ENCODE peak calls at places on chromosomes 6 and 20, in nine cellular contexts. Q is pancreas; Z is effector memory CD4-positive, alpha-beta T cell; W is suprapubic skin; B is fibroblast of lung; J is mammary epithelial cell; F is brain microvascular endothelial cell; I is Karpas-422; R is Panc1. N is an unnamed sample.
A peak's percentile ranks its signal among the peaks of the same experiment; 100 is the strongest.

GRCh38 chr20:56595746-56596478 is 33.2 kb upstream of the TFAP2C start:
- DNase-seq in Q (no peak), J (no peak), I (no peak), B (no peak), W (no peak), R (no peak), Z (no peak), F (no peak), N (no peak)

GRCh38 chr6:157714153-157714490 is 108.9 kb upstream of the SNX9 start:
- DNase-seq in B (peak; percentile 80), Z (no peak), W (no peak), J (no peak), I (no peak), Q (no peak), F (no peak), R (no peak), N (no peak)

GRCh38 chr6:142543576-142543975 is 241.8 kb downstream of the ADGRG6 start:
- DNase-seq in R (no peak), I (no peak), B (no peak), Z (no peak), J (no peak), W (no peak), F (no peak), Q (no peak), N (no peak)

GRCh38 chr6:127937102-127937501 is 36.2 kb upstream of the THEMIS start:
- DNase-seq in R (no peak), I (no peak), W (no peak), F (peak; percentile 8), Z (no peak), J (no peak), Q (no peak), B (no peak), N (no peak)

GRCh38 chr6:140566706-140567330 is 1192.4 kb upstream of the CITED2 start:
- DNase-seq in B (peak; percentile 82), J (peak; percentile 55), Q (no peak), W (no peak), I (no peak), F (peak; percentile 50), Z (no peak), R (no peak), N (no peak)

GRCh38 chr6:51934098-51934497 is 153.3 kb downstream of the PKHD1 start:
- DNase-seq in Z (no peak), W (no peak), R (no peak), F (no peak), Q (no peak), J (no peak), I (peak; percentile 61), B (no peak), N (no peak)

GRCh38 chr6:40395698-40396076 is 191.5 kb downstream of the LRFN2 start:
- DNase-seq in R (no peak), Q (no peak), B (no peak), Z (no peak), J (no peak), W (no peak), I (no peak), F (no peak), N (no peak)

GRCh38 chr6:79269877-79270276 is 35.4 kb upstream of the HMGN3 start:
- DNase-seq in Q (no peak), J (peak; percentile 66), I (no peak), R (no peak), Z (no peak), W (no peak), B (peak; percentile 82), F (peak; percentile 98), N (peak; percentile 57)

GRCh38 chr6:168320661-168321060 is 1.1 kb upstream of the DACT2 start:
- DNase-seq in I (no peak), R (no peak), J (no peak), B (no peak), Q (no peak), Z (no peak), F (no peak), W (no peak), N (no peak)

GRCh38 chr6:20441236-20441635 is 39.6 kb downstream of the E2F3 start:
- DNase-seq in Q (no peak), J (no peak), W (no peak), R (no peak), Z (no peak), I (no peak), F (no peak), B (no peak), N (no peak)

GRCh38 chr20:30168025-30168799 is 1089.3 kb upstream of the DEFB115 start:
- DNase-seq in B (no peak), W (peak; percentile 51), Q (peak; percentile 61), R (no peak), I (no peak), F (no peak), Z (peak; percentile 10), J (no peak), N (no peak)

GRCh38 chr6:346389-347030 is 45.0 kb upstream of the IRF4 start:
- DNase-seq in Q (no peak), B (peak; percentile 79), F (peak; percentile 24), I (no peak), W (no peak), Z (no peak), R (no peak), J (no peak), N (no peak)

GRCh38 chr6:453152-453551 is 61.6 kb downstream of the IRF4 start:
- DNase-seq in J (no peak), W (peak; percentile 91), Q (no peak), R (no peak), F (no peak), Z (no peak), B (no peak), I (no peak), N (no peak)

GRCh38 chr6:80725156-80725930 is 618.9 kb downstream of the BCKDHB start:
- DNase-seq in Q (no peak), J (no peak), W (no peak), R (no peak), Z (no peak), I (no peak), B (peak; percentile 20), F (no peak), N (no peak)

GRCh38 chr6:165662041-165662491 is 975 bp downstream of the PDE10A start:
- DNase-seq in F (peak; percentile 29), Q (no peak), W (no peak), I (no peak), B (peak; percentile 14), Z (no peak), J (no peak), R (no peak), N (no peak)

GRCh38 chr6:141764388-141764787 is 368.3 kb upstream of the GJE1 start:
- DNase-seq in F (no peak), B (no peak), Q (no peak), R (no peak), I (no peak), W (no peak), Z (no peak), J (no peak), N (no peak)

DNA sequence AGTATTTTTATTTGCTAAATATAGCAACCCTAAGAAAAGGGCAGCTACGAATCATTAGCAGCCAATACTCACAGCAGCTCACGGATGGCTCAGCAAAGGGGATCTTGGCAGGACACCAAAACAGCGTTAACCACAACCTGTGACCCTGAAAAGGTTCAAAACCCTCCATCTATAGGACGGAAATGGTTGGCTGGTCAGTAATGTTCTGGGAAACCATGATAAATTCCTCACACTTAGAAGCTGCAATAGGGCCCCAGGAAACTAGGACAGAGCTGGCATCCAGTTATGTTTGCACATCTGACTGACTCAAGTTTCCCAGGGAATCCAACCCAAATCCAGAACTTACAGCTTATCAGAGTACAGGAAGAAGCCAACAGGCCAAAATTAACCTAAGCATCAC is 30.9 kb upstream of the PTPRT start:
- DNase-seq in R (no peak), I (no peak), F (no peak), W (no peak), J (no peak), Q (no peak), B (peak; percentile 17), Z (no peak), N (no peak)
- H3K27ac ChIP-seq in R (no peak overlapping the region), I (no peak overlapping the region), F (no peak overlapping the region), W (no peak overlapping the region), J (no peak overlapping the region), Q (no peak overlapping the region), B (no peak overlapping the region), Z (no peak overlapping the region), N (no peak overlapping the region)

GRCh38 chr20:3933126-3933684 is 44.0 kb downstream of the PANK2 start:
- DNase-seq in W (no peak), B (no peak), Z (no peak), F (no peak), R (no peak), J (no peak), I (no peak), Q (no peak), N (no peak)
- H3K4me3 ChIP-seq in W (peak overlapping the region; percentile 47), B (no peak overlapping the region), Z (peak overlapping the region; percentile 56), F (no peak overlapping the region), R (no peak overlapping the region), J (no peak overlapping the region), I (no peak overlapping the region), Q (no peak overlapping the region), N (peak overlapping the region; percentile 45)

GRCh38 chr20:62603021-62603906 is 39.0 kb upstream of the SLCO4A1 start:
- DNase-seq in R (no peak), I (no peak), F (no peak), W (no peak), Q (peak; percentile 91), Z (peak; percentile 19), B (peak; percentile 85), J (peak; percentile 61), N (peak; percentile 83)

GRCh38 chr20:62601172-62601571 is 41.1 kb upstream of the SLCO4A1 start:
- DNase-seq in J (no peak), Q (no peak), I (no peak), R (no peak), F (no peak), W (no peak), B (no peak), Z (no peak), N (no peak)

GRCh38 chr20:62603907-62604785 is 38.2 kb upstream of the SLCO4A1 start:
- DNase-seq in B (no peak), I (no peak), W (no peak), F (no peak), R (no peak), Q (peak; percentile 79), J (no peak), Z (no peak), N (no peak)

GRCh38 chr20:62604796-62605195 is 37.5 kb upstream of the SLCO4A1 start:
- DNase-seq in W (no peak), J (no peak), I (no peak), Q (peak; percentile 50), F (no peak), B (no peak), Z (no peak), R (no peak), N (no peak)

DNA sequence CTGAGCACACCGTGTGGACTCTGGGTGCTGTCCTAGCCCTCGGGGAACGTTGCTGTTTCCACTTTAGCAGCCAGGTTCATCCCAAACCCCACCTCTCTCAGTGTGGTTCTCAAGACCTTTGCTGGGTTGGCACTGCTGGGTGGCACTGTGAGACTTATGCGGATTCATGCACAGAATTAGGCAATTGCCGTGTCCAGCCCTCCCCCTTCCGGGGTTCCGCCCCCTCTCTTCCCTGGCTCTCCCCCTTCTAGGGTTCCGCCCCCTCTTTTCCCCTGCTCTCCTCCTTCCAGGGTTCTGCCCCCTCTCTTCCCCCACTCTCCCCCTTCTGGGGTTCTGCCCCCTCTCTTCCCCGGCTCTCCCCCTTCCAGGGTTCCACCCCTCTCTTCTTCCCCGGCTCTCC is 39.8 kb upstream of the SLCO4A1 start:
- DNase-seq in F (no peak), R (no peak), Q (no peak), I (no peak), J (peak; percentile 14), W (no peak), Z (no peak), B (no peak), N (peak; percentile 68)
- H3K27ac ChIP-seq in F (no peak overlapping the region), R (peak overlapping the region; percentile 87), Q (no peak overlapping the region), I (no peak overlapping the region), J (no peak overlapping the region), W (peak overlapping the region; percentile 77), Z (no peak overlapping the region), B (no peak overlapping the region), N (peak overlapping the region; percentile 93)

GRCh38 chr20:25076731-25077609 is 5.0 kb downstream of the VSX1 start:
- DNase-seq in R (peak; percentile 39), Q (no peak), B (peak; percentile 9), J (peak; percentile 65), F (no peak), W (no peak), I (peak; percentile 63), Z (no peak), N (peak; percentile 68)
- H3K4me3 ChIP-seq in R (no peak overlapping the region), Q (peak overlapping the region; percentile 21), B (no peak overlapping the region), J (no peak overlapping the region), F (no peak overlapping the region), W (peak overlapping the region; percentile 21), I (no peak overlapping the region), Z (no peak overlapping the region), N (peak overlapping the region; percentile 41)